ENCODE peak calls at places on chromosomes 6 and 20, in ten cellular contexts. One of them, this sample, is unnamed.

GRCh38 chr20:49380245-49380875 is 102.1 kb downstream of the KCNB1 start:
- DNase-seq in GM23338: peak; percentile 82
- DNase-seq in PC-3: no peak
- DNase-seq in GM23248: no peak
- DNase-seq in SK-N-SH: no peak
- DNase-seq in MM.1S: no peak
- DNase-seq in HCT116: no peak
- DNase-seq in OCI-LY7: no peak
- DNase-seq in PC-9: no peak
- DNase-seq in hepatocyte: no peak
- DNase-seq in this sample: no peak

GRCh38 chr6:73340048-73340447 is 14.0 kb downstream of the DPPA5 start:
- DNase-seq in GM23338: no peak
- DNase-seq in PC-3: peak; percentile 41
- DNase-seq in GM23248: peak; percentile 13
- DNase-seq in SK-N-SH: no peak
- DNase-seq in MM.1S: no peak
- DNase-seq in HCT116: no peak
- DNase-seq in OCI-LY7: no peak
- DNase-seq in PC-9: no peak
- DNase-seq in hepatocyte: no peak
- DNase-seq in this sample: no peak

GRCh38 chr6:147711511-147711910 is 203.0 kb downstream of the SAMD5 start:
- DNase-seq in GM23338: no peak
- DNase-seq in PC-3: no peak
- DNase-seq in GM23248: no peak
- DNase-seq in SK-N-SH: no peak
- DNase-seq in MM.1S: no peak
- DNase-seq in HCT116: no peak
- DNase-seq in OCI-LY7: no peak
- DNase-seq in PC-9: no peak
- DNase-seq in hepatocyte: no peak
- DNase-seq in this sample: no peak

GRCh38 chr6:167731731-167732422 is 94.8 kb upstream of the AFDN start:
- DNase-seq in GM23338: no peak
- DNase-seq in PC-3: no peak
- DNase-seq in GM23248: no peak
- DNase-seq in SK-N-SH: no peak
- DNase-seq in MM.1S: no peak
- DNase-seq in HCT116: no peak
- DNase-seq in OCI-LY7: no peak
- DNase-seq in PC-9: no peak
- DNase-seq in hepatocyte: no peak
- DNase-seq in this sample: no peak

GRCh38 chr6:169566319-169566718 is 135.5 kb downstream of the WDR27 start:
- DNase-seq in GM23338: no peak
- DNase-seq in PC-3: no peak
- DNase-seq in GM23248: no peak
- DNase-seq in SK-N-SH: no peak
- DNase-seq in MM.1S: no peak
- DNase-seq in HCT116: no peak
- DNase-seq in OCI-LY7: no peak
- DNase-seq in PC-9: no peak
- DNase-seq in hepatocyte: no peak
- DNase-seq in this sample: no peak

GRCh38 chr6:159065091-159065490 is 20.3 kb upstream of the TAGAP start:
- DNase-seq in GM23338: no peak
- DNase-seq in PC-3: no peak
- DNase-seq in GM23248: no peak
- DNase-seq in SK-N-SH: no peak
- DNase-seq in MM.1S: no peak
- DNase-seq in HCT116: no peak
- DNase-seq in OCI-LY7: no peak
- DNase-seq in PC-9: no peak
- DNase-seq in hepatocyte: no peak
- DNase-seq in this sample: no peak

GRCh38 chr6:142013286-142013685 is 119.4 kb upstream of the GJE1 start:
- DNase-seq in GM23338: no peak
- DNase-seq in PC-3: peak; percentile 91
- DNase-seq in GM23248: peak; percentile 95
- DNase-seq in SK-N-SH: no peak
- DNase-seq in MM.1S: no peak
- DNase-seq in HCT116: peak; percentile 84
- DNase-seq in OCI-LY7: no peak
- DNase-seq in PC-9: peak; percentile 87
- DNase-seq in hepatocyte: no peak
- DNase-seq in this sample: no peak

GRCh38 chr20:8073024-8073832 is 53.7 kb upstream of the TMX4 start:
- DNase-seq in GM23338: peak; percentile 41
- DNase-seq in PC-3: peak; percentile 16
- DNase-seq in GM23248: peak; percentile 74
- DNase-seq in SK-N-SH: no peak
- DNase-seq in MM.1S: no peak
- DNase-seq in HCT116: no peak
- DNase-seq in OCI-LY7: no peak
- DNase-seq in PC-9: peak; percentile 82
- DNase-seq in hepatocyte: peak; percentile 63
- DNase-seq in this sample: no peak

GRCh38 chr6:9540126-9540525 is 874.7 kb downstream of the TFAP2A start:
- DNase-seq in GM23338: no peak
- DNase-seq in PC-3: no peak
- DNase-seq in GM23248: peak; percentile 72
- DNase-seq in SK-N-SH: no peak
- DNase-seq in MM.1S: no peak
- DNase-seq in HCT116: no peak
- DNase-seq in OCI-LY7: no peak
- DNase-seq in PC-9: no peak
- DNase-seq in hepatocyte: no peak
- DNase-seq in this sample: no peak

GRCh38 chr20:840503-840857 is 7.0 kb downstream of the FAM110A start:
- DNase-seq in GM23338: no peak
- DNase-seq in PC-3: no peak
- DNase-seq in GM23248: no peak
- DNase-seq in SK-N-SH: no peak
- DNase-seq in MM.1S: no peak
- DNase-seq in HCT116: no peak
- DNase-seq in OCI-LY7: no peak
- DNase-seq in PC-9: no peak
- DNase-seq in hepatocyte: no peak
- DNase-seq in this sample: no peak

DNA sequence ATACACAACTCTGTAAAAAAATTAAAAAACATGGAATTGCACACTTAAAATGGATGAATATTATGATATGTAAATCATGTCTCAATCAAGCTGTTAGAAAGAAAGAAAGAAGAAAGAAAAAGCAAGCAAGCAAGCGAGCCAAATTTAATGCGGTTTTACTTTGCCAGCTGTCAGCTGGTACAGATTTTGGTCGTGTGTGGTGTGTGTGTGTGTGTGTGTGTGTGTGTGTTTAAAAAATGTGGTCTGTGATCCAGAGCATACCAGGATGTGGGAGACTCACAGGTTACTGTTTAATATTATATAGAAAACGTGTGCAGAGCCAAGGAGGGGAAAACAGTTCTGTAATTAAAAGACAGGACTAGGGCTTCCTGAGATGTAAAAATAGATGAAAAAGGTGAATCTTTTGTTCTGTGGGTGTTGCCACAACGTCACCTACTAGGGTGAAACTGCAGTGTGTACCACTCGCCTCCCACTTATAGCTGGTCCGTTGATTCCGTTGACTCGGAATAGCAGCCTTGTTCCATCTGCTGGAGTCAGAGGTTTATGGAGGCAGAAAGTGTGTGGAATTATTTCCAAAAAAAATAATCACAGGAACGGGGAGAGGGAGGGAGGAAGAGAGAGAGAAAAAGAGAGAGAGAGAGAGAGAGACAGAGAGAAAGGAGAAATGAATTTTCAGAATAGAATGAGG is 197.7 kb downstream of the BCAS1 start:
- DNase-seq in GM23338: no peak
- DNase-seq in PC-3: no peak
- DNase-seq in GM23248: peak; percentile 18
- DNase-seq in SK-N-SH: no peak
- DNase-seq in MM.1S: peak; percentile 72
- DNase-seq in HCT116: no peak
- DNase-seq in OCI-LY7: peak; percentile 90
- DNase-seq in PC-9: no peak
- DNase-seq in hepatocyte: no peak
- DNase-seq in this sample: no peak
- H3K9me2 ChIP-seq in GM23338: no peaks in the 10 kb centered on the region
- H3K9me2 ChIP-seq in PC-3: no peaks in the 10 kb centered on the region
- H3K9me2 ChIP-seq in GM23248: no peaks in the 10 kb centered on the region
- H3K9me2 ChIP-seq in SK-N-SH: no peaks in the 10 kb centered on the region
- H3K9me2 ChIP-seq in MM.1S: no peaks in the 10 kb centered on the region
- H3K9me2 ChIP-seq in HCT116: no peaks in the 10 kb centered on the region
- H3K9me2 ChIP-seq in OCI-LY7: no peaks in the 10 kb centered on the region
- H3K9me2 ChIP-seq in PC-9: no peaks in the 10 kb centered on the region
- H3K9me2 ChIP-seq in hepatocyte: no peaks in the 10 kb centered on the region
- H3K9me2 ChIP-seq in this sample: no peaks in the 10 kb centered on the region

GRCh38 chr6:92050216-92050615 is 1369.1 kb downstream of the EPHA7 start:
- DNase-seq in GM23338: no peak
- DNase-seq in PC-3: no peak
- DNase-seq in GM23248: no peak
- DNase-seq in SK-N-SH: no peak
- DNase-seq in MM.1S: no peak
- DNase-seq in HCT116: no peak
- DNase-seq in OCI-LY7: no peak
- DNase-seq in PC-9: no peak
- DNase-seq in hepatocyte: no peak
- DNase-seq in this sample: no peak

GRCh38 chr6:92044312-92044711 is 1375.0 kb downstream of the EPHA7 start:
- DNase-seq in GM23338: no peak
- DNase-seq in PC-3: no peak
- DNase-seq in GM23248: no peak
- DNase-seq in SK-N-SH: no peak
- DNase-seq in MM.1S: no peak
- DNase-seq in HCT116: no peak
- DNase-seq in OCI-LY7: no peak
- DNase-seq in PC-9: no peak
- DNase-seq in hepatocyte: no peak
- DNase-seq in this sample: no peak

GRCh38 chr6:92043782-92044181 is 1375.6 kb downstream of the EPHA7 start:
- DNase-seq in GM23338: no peak
- DNase-seq in PC-3: no peak
- DNase-seq in GM23248: no peak
- DNase-seq in SK-N-SH: no peak
- DNase-seq in MM.1S: no peak
- DNase-seq in HCT116: no peak
- DNase-seq in OCI-LY7: no peak
- DNase-seq in PC-9: no peak
- DNase-seq in hepatocyte: no peak
- DNase-seq in this sample: no peak

GRCh38 chr6:92047152-92047551 is 1372.2 kb downstream of the EPHA7 start:
- DNase-seq in GM23338: no peak
- DNase-seq in PC-3: no peak
- DNase-seq in GM23248: no peak
- DNase-seq in SK-N-SH: no peak
- DNase-seq in MM.1S: no peak
- DNase-seq in HCT116: no peak
- DNase-seq in OCI-LY7: no peak
- DNase-seq in PC-9: no peak
- DNase-seq in hepatocyte: no peak
- DNase-seq in this sample: no peak

GRCh38 chr6:92047886-92048285 is 1371.5 kb downstream of the EPHA7 start:
- DNase-seq in GM23338: no peak
- DNase-seq in PC-3: no peak
- DNase-seq in GM23248: no peak
- DNase-seq in SK-N-SH: no peak
- DNase-seq in MM.1S: no peak
- DNase-seq in HCT116: no peak
- DNase-seq in OCI-LY7: no peak
- DNase-seq in PC-9: no peak
- DNase-seq in hepatocyte: no peak
- DNase-seq in this sample: no peak
- H3K4me1 ChIP-seq in GM23338: no peaks in the 10 kb centered on the region
- H3K4me1 ChIP-seq in PC-3: no peaks in the 10 kb centered on the region
- H3K4me1 ChIP-seq in GM23248: no peaks in the 10 kb centered on the region
- H3K4me1 ChIP-seq in SK-N-SH: no peaks in the 10 kb centered on the region
- H3K4me1 ChIP-seq in MM.1S: no peaks in the 10 kb centered on the region
- H3K4me1 ChIP-seq in HCT116: no peaks in the 10 kb centered on the region
- H3K4me1 ChIP-seq in OCI-LY7: no peaks in the 10 kb centered on the region
- H3K4me1 ChIP-seq in PC-9: no peaks in the 10 kb centered on the region
- H3K4me1 ChIP-seq in hepatocyte: no peaks in the 10 kb centered on the region
- H3K4me1 ChIP-seq in this sample: no peaks in the 10 kb centered on the region

GRCh38 chr6:107707346-107708270 is 116.5 kb downstream of the SCML4 start:
- DNase-seq in GM23338: no peak
- DNase-seq in PC-3: no peak
- DNase-seq in GM23248: no peak
- DNase-seq in SK-N-SH: no peak
- DNase-seq in MM.1S: no peak
- DNase-seq in HCT116: no peak
- DNase-seq in OCI-LY7: no peak
- DNase-seq in PC-9: peak; percentile 29
- DNase-seq in hepatocyte: no peak
- DNase-seq in this sample: no peak
- H3K9me2 ChIP-seq in GM23338: no peaks in the 10 kb centered on the region
- H3K9me2 ChIP-seq in PC-3: no peaks in the 10 kb centered on the region
- H3K9me2 ChIP-seq in GM23248: no peaks in the 10 kb centered on the region
- H3K9me2 ChIP-seq in SK-N-SH: no peaks in the 10 kb centered on the region
- H3K9me2 ChIP-seq in MM.1S: no peaks in the 10 kb centered on the region
- H3K9me2 ChIP-seq in HCT116: no peaks in the 10 kb centered on the region
- H3K9me2 ChIP-seq in OCI-LY7: no peaks in the 10 kb centered on the region
- H3K9me2 ChIP-seq in PC-9: no peaks in the 10 kb centered on the region
- H3K9me2 ChIP-seq in hepatocyte: no peaks in the 10 kb centered on the region
- H3K9me2 ChIP-seq in this sample: no peaks in the 10 kb centered on the region

GRCh38 chr20:1860446-1860845 is 34.8 kb upstream of the SIRPA start:
- DNase-seq in GM23338: no peak
- DNase-seq in PC-3: peak; percentile 13
- DNase-seq in GM23248: peak; percentile 94
- DNase-seq in SK-N-SH: no peak
- DNase-seq in MM.1S: no peak
- DNase-seq in HCT116: no peak
- DNase-seq in OCI-LY7: no peak
- DNase-seq in PC-9: no peak
- DNase-seq in hepatocyte: no peak
- DNase-seq in this sample: no peak

GRCh38 chr20:1861347-1861987 is 33.7 kb upstream of the SIRPA start:
- DNase-seq in GM23338: no peak
- DNase-seq in PC-3: no peak
- DNase-seq in GM23248: peak; percentile 88
- DNase-seq in SK-N-SH: no peak
- DNase-seq in MM.1S: no peak
- DNase-seq in HCT116: no peak
- DNase-seq in OCI-LY7: no peak
- DNase-seq in PC-9: no peak
- DNase-seq in hepatocyte: no peak
- DNase-seq in this sample: no peak

GRCh38 chr20:1861996-1862664 is 33.1 kb upstream of the SIRPA start:
- DNase-seq in GM23338: peak; percentile 19
- DNase-seq in PC-3: no peak
- DNase-seq in GM23248: no peak
- DNase-seq in SK-N-SH: no peak
- DNase-seq in MM.1S: no peak
- DNase-seq in HCT116: no peak
- DNase-seq in OCI-LY7: no peak
- DNase-seq in PC-9: no peak
- DNase-seq in hepatocyte: no peak
- DNase-seq in this sample: no peak

GRCh38 chr20:1863296-1863695 is 31.9 kb upstream of the SIRPA start:
- DNase-seq in GM23338: no peak
- DNase-seq in PC-3: no peak
- DNase-seq in GM23248: no peak
- DNase-seq in SK-N-SH: no peak
- DNase-seq in MM.1S: no peak
- DNase-seq in HCT116: no peak
- DNase-seq in OCI-LY7: no peak
- DNase-seq in PC-9: no peak
- DNase-seq in hepatocyte: no peak
- DNase-seq in this sample: no peak

GRCh38 chr20:1862665-1863059 is 32.5 kb upstream of the SIRPA start:
- DNase-seq in GM23338: no peak
- DNase-seq in PC-3: no peak
- DNase-seq in GM23248: peak; percentile 33
- DNase-seq in SK-N-SH: no peak
- DNase-seq in MM.1S: no peak
- DNase-seq in HCT116: no peak
- DNase-seq in OCI-LY7: no peak
- DNase-seq in PC-9: no peak
- DNase-seq in hepatocyte: no peak
- DNase-seq in this sample: no peak
- H3K4me1 ChIP-seq in GM23338: peaks cover 8% of the 10 kb centered on the region
- H3K4me1 ChIP-seq in PC-3: no peaks in the 10 kb centered on the region
- H3K4me1 ChIP-seq in GM23248: peaks cover 40% of the 10 kb centered on the region
- H3K4me1 ChIP-seq in SK-N-SH: peaks cover 6% of the 10 kb centered on the region
- H3K4me1 ChIP-seq in MM.1S: no peaks in the 10 kb centered on the region
- H3K4me1 ChIP-seq in HCT116: peaks cover 14% of the 10 kb centered on the region
- H3K4me1 ChIP-seq in OCI-LY7: no peaks in the 10 kb centered on the region
- H3K4me1 ChIP-seq in PC-9: peaks cover 5% of the 10 kb centered on the region
- H3K4me1 ChIP-seq in hepatocyte: no peaks in the 10 kb centered on the region
- H3K4me1 ChIP-seq in this sample: no peaks in the 10 kb centered on the region

This sample was measured in Karpas-422.